ENCODE peak calls at places on chromosomes 3 and 15, in nine cellular contexts. D is hippocampal formation; F is activated CD8-positive, alpha-beta memory T cell treated with anti-CD3 and anti-CD28 coated beads, Interleukin-2, amount 50 U/mL, for 48 hours; K is B cell; X is GM10248; Z is stimulated activated CD4-positive, alpha-beta T cell treated with anti-CD3 and anti-CD28 coated beads, Interleukin-12 subunit alpha, Interleukin-12 subunit beta, amount 100 ng/mL, for 4 hours; C is T-helper 9 cell; S is pancreas; B is GM20000. N is an unnamed sample.

GRCh38 chr3:176961916-176962315 is 235.4 kb downstream of the TBL1XR1 start:
- DNase-seq in D (no peak), F (no peak), K (no peak), X (no peak), Z (no peak), C (no peak), S (no peak), B (no peak), N (no peak)

GRCh38 chr15:88484781-88485246 is 17.3 kb downstream of the MRPS11 start:
- DNase-seq in D (no peak), F (no peak), K (no peak), X (no peak), Z (no peak), C (no peak), S (no peak), B (no peak), N (peak; percentile 20)

GRCh38 chr15:29859981-29860745 is 37.9 kb upstream of the TJP1 start:
- DNase-seq in D (no peak), F (no peak), K (no peak), X (no peak), Z (no peak), C (no peak), S (no peak), B (no peak), N (no peak)

GRCh38 chr3:45104715-45105711 is 41.2 kb downstream of the CDCP1 start:
- DNase-seq in D (no peak), F (no peak), K (no peak), X (no peak), Z (no peak), C (no peak), S (no peak), B (no peak), N (no peak)

GRCh38 chr15:67746450-67746849 is 78.9 kb upstream of the SKOR1 start:
- DNase-seq in D (no peak), F (no peak), K (no peak), X (no peak), Z (no peak), C (no peak), S (no peak), B (no peak), N (no peak)

GRCh38 chr3:37229740-37230139 is 55.4 kb upstream of the LRRFIP2 start:
- DNase-seq in D (no peak), F (no peak), K (no peak), X (no peak), Z (no peak), C (no peak), S (no peak), B (no peak), N (no peak)

GRCh38 chr3:55333923-55334322 is 153.2 kb downstream of the WNT5A start:
- DNase-seq in D (no peak), F (no peak), K (no peak), X (no peak), Z (no peak), C (no peak), S (no peak), B (no peak), N (no peak)

GRCh38 chr3:52153389-52154096 is 680 bp downstream of the POC1A start:
- DNase-seq in D (no peak), F (no peak), K (no peak), X (no peak), Z (no peak), C (no peak), S (no peak), B (no peak), N (no peak)

GRCh38 chr3:172836390-172836997 is 86.0 kb downstream of the ECT2 start:
- DNase-seq in D (peak; percentile 16), F (no peak), K (no peak), X (peak; percentile 18), Z (no peak), C (no peak), S (peak; percentile 27), B (no peak), N (peak; percentile 27)

GRCh38 chr3:27165348-27165747 is 203.8 kb downstream of the NEK10 start:
- DNase-seq in D (no peak), F (no peak), K (no peak), X (no peak), Z (no peak), C (no peak), S (no peak), B (no peak), N (no peak)

GRCh38 chr15:23566070-23567050 is 886 bp downstream of the MKRN3 start:
- DNase-seq in D (peak; percentile 37), F (no peak), K (no peak), X (no peak), Z (peak; percentile 11), C (no peak), S (no peak), B (no peak), N (peak; percentile 41)

GRCh38 chr15:31362886-31363285 is 36.3 kb downstream of the KLF13 start:
- DNase-seq in D (no peak), F (no peak), K (no peak), X (no peak), Z (no peak), C (no peak), S (no peak), B (no peak), N (no peak)

GRCh38 chr3:125334675-125335560 is 40.2 kb downstream of the ZNF148 start:
- DNase-seq in D (no peak), F (no peak), K (no peak), X (no peak), Z (no peak), C (no peak), S (no peak), B (no peak), N (no peak)

GRCh38 chr3:193775421-193776077 is 182.5 kb downstream of the OPA1 start:
- DNase-seq in D (no peak), F (no peak), K (no peak), X (no peak), Z (no peak), C (no peak), S (no peak), B (no peak), N (no peak)

GRCh38 chr3:46931631-46932441 is 44.7 kb downstream of the CCDC12 start:
- DNase-seq in D (no peak), F (no peak), K (no peak), X (no peak), Z (no peak), C (no peak), S (no peak), B (peak; percentile 32), N (no peak)

GRCh38 chr3:152779649-152780048 is 55.3 kb upstream of the P2RY1 start:
- DNase-seq in D (no peak), F (no peak), K (no peak), X (no peak), Z (no peak), C (no peak), S (no peak), B (no peak), N (no peak)

GRCh38 chr3:120258009-120258408 is 27.0 kb downstream of the GPR156 start:
- DNase-seq in D (no peak), F (no peak), K (no peak), X (no peak), Z (no peak), C (no peak), S (no peak), B (no peak), N (no peak)

GRCh38 chr3:78668302-78668701 is 1099.5 kb downstream of the ROBO1 start:
- DNase-seq in D (no peak), F (no peak), K (no peak), X (no peak), Z (no peak), C (no peak), S (no peak), B (no peak), N (no peak)

GRCh38 chr3:13325092-13325491 is 95.0 kb downstream of the NUP210 start:
- DNase-seq in D (no peak), F (no peak), K (no peak), X (no peak), Z (no peak), C (no peak), S (no peak), B (no peak), N (no peak)

GRCh38 chr3:195453236-195453635 is 10.4 kb upstream of the ACAP2 start:
- DNase-seq in D (no peak), F (no peak), K (no peak), X (no peak), Z (no peak), C (no peak), S (no peak), B (no peak), N (no peak)

GRCh38 chr15:39153718-39154117 is 427.2 kb upstream of the THBS1 start:
- DNase-seq in D (no peak), F (no peak), K (no peak), X (no peak), Z (no peak), C (no peak), S (no peak), B (no peak), N (no peak)

GRCh38 chr3:27578032-27578431 is 93.8 kb upstream of the SLC4A7 start:
- DNase-seq in D (no peak), F (no peak), K (no peak), X (no peak), Z (no peak), C (no peak), S (no peak), B (no peak), N (no peak)

GRCh38 chr15:51731549-51732267 is 5.7 kb downstream of the LYSMD2 start:
- DNase-seq in D (peak; percentile 23), F (no peak), K (peak; percentile 77), X (peak; percentile 66), Z (no peak), C (peak; percentile 8), S (no peak), B (peak; percentile 77), N (no peak)

GRCh38 chr15:60054472-60054871 is 50.4 kb downstream of the FOXB1 start:
- DNase-seq in D (no peak), F (no peak), K (no peak), X (no peak), Z (no peak), C (no peak), S (no peak), B (no peak), N (no peak)

GRCh38 chr15:101295607-101296225 is 668 bp upstream of the SNRPA1 start:
- DNase-seq in D (no peak), F (no peak), K (no peak), X (no peak), Z (no peak), C (no peak), S (no peak), B (no peak), N (no peak)

GRCh38 chr3:99031778-99032177 is 130.3 kb upstream of the DCBLD2 start:
- DNase-seq in D (no peak), F (no peak), K (no peak), X (no peak), Z (no peak), C (no peak), S (no peak), B (no peak), N (no peak)

GRCh38 chr3:23748398-23749110 is 57.2 kb upstream of the UBE2E1 start:
- DNase-seq in D (no peak), F (no peak), K (no peak), X (no peak), Z (no peak), C (no peak), S (no peak), B (no peak), N (no peak)

GRCh38 chr3:187677604-187678003 is 7.4 kb upstream of the SST start:
- DNase-seq in D (no peak), F (no peak), K (no peak), X (no peak), Z (no peak), C (no peak), S (no peak), B (no peak), N (no peak)

N was measured in midbrain.